ENCODE peak calls at places on chromosomes 6 and 20, in eight cellular contexts. P, V, I, W, G, Y, D and X are unnamed samples.

GRCh38 chr6:40912158-40912946 is 126.7 kb downstream of the UNC5CL start:
- DNase-seq in Y (peak), D (peak), G (peak), P (peak), W (peak), I (no peak), V (peak), X (no peak)

GRCh38 chr20:9532069-9532809 is 17.8 kb downstream of the LAMP5 start:
- DNase-seq in D (no peak), V (no peak), P (no peak), W (no peak), I (no peak), Y (no peak), G (no peak), X (no peak)

GRCh38 chr6:67016921-67017460 is 1310.0 kb upstream of the EYS start:
- DNase-seq in P (no peak), G (no peak), V (no peak), W (no peak), Y (no peak), I (no peak), D (no peak), X (no peak)

GRCh38 chr20:49711331-49711987 is 2.2 kb downstream of the B4GALT5 start:
- DNase-seq in G (no peak), V (no peak), P (no peak), W (no peak), D (no peak), I (no peak), Y (no peak), X (no peak)

GRCh38 chr6:111057074-111057752 is 30.1 kb upstream of the SLC16A10 start:
- DNase-seq in V (no peak), G (peak), W (peak), D (no peak), Y (peak), I (no peak), P (peak), X (no peak)

GRCh38 chr6:41021832-41022231 is 17.2 kb downstream of the UNC5CL start:
- DNase-seq in W (no peak), V (peak), I (no peak), G (no peak), P (no peak), D (no peak), Y (peak), X (no peak)

GRCh38 chr6:41442800-41443501 is 103.2 kb upstream of the FOXP4 start:
- DNase-seq in D (peak), P (peak), V (peak), W (no peak), Y (no peak), G (no peak), I (no peak), X (no peak)

GRCh38 chr6:79601020-79601609 is 30.0 kb upstream of the SH3BGRL2 start:
- DNase-seq in D (no peak), V (no peak), G (no peak), W (peak), Y (peak), I (peak), P (no peak), X (no peak)

GRCh38 chr20:46021361-46022359 is 7.4 kb upstream of the SLC12A5 start:
- DNase-seq in Y (peak), G (peak), P (peak), W (no peak), D (peak), V (peak), I (no peak), X (no peak)

GRCh38 chr6:87094576-87094975 is 330 bp downstream of the CGA start:
- DNase-seq in P (no peak), G (no peak), Y (no peak), I (no peak), W (no peak), D (no peak), V (no peak), X (no peak)

GRCh38 chr6:154370545-154370944 is 13.9 kb upstream of the IPCEF1 start:
- DNase-seq in P (peak), V (peak), Y (no peak), I (no peak), D (no peak), W (no peak), G (peak), X (no peak)

GRCh38 chr6:161038229-161039003 is 46.8 kb downstream of the MAP3K4 start:
- DNase-seq in V (no peak), G (peak), W (peak), Y (peak), I (peak), D (no peak), P (no peak), X (no peak)
- TF ChIP-seq CTCF in V (no peak), G (no peak), W (no peak), Y (no peak), I (peak), D (no peak), P (no peak), X (peak)

GRCh38 chr20:57688864-57689263 is 21.0 kb downstream of the PMEPA1 start:
- DNase-seq in P (no peak), W (no peak), D (no peak), Y (no peak), G (no peak), V (no peak), I (no peak), X (no peak)

GRCh38 chr20:57686931-57687652 is 22.7 kb downstream of the PMEPA1 start:
- DNase-seq in P (no peak), Y (no peak), V (no peak), G (no peak), D (no peak), W (no peak), I (no peak), X (no peak)

GRCh38 chr20:57690525-57690924 is 19.3 kb downstream of the PMEPA1 start:
- DNase-seq in W (no peak), D (no peak), Y (no peak), P (no peak), I (no peak), V (no peak), G (no peak), X (no peak)

GRCh38 chr20:57689745-57690481 is 19.9 kb downstream of the PMEPA1 start:
- DNase-seq in I (no peak), G (no peak), W (no peak), Y (no peak), V (no peak), P (no peak), D (no peak), X (no peak)

DNA sequence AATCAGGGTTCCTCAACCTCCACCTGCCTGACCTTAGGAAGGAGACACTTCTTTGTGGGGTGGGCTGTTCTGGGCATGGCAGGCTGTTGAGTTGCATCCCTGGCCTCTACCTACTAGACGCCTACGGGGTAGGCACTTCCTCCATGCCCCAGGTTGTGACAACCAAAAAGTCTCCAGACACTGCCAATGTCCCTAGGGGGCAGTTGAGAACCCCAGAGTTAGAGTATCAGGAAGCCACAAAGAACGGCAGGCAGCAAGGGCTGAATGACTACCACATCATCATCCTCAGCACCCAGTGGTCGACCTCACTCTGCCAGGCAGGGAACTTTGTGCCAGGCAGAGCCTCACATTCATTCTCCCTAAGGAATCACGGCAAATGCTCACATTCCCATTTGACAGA is 21.5 kb downstream of the PMEPA1 start:
- DNase-seq in V (no peak), W (no peak), Y (no peak), D (no peak), G (no peak), I (no peak), P (no peak), X (no peak)
- TF ChIP-seq CTCF in V (no peak), W (no peak), Y (no peak), D (no peak), G (no peak), I (no peak), P (no peak), X (no peak)

DNA sequence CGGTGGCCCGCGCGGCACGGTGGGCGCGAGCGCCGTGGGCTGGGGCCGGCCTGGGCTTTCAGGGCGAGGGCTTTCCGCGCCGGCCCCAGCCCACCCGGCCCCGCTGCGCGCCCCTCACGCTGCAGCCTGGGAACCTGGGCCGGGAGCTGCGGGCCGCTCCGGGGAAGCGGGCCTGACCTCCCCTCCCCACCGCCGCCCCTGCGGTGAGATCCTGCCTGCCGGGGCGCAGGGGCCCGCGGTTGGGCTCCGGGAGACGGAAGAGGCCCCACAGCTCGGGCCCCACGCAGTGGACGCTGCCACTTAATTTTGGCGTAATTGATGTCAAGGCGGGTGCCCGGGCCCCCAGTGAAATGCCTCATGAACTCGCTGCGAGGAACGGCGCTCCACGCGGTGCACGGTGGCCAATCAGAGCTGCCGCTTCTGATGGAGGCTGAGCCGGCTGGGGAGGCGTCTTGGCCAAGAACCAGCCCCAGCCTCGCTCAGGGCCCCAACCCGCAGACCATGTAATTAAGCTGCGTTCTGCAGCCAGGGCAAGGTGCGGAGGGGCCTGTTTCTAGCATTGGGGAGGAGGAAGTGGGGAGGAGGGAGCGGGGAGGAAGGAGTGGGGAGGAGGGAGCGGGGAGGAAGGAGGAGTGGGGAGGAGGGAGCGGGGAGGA is 96.1 kb upstream of the BHLHE23 start:
- DNase-seq in W (no peak), D (no peak), P (no peak), I (no peak), V (peak), G (peak), Y (peak), X (peak)
- TF ChIP-seq CTCF in W (no peak), D (no peak), P (no peak), I (no peak), V (no peak), G (no peak), Y (no peak), X (no peak)

DNA sequence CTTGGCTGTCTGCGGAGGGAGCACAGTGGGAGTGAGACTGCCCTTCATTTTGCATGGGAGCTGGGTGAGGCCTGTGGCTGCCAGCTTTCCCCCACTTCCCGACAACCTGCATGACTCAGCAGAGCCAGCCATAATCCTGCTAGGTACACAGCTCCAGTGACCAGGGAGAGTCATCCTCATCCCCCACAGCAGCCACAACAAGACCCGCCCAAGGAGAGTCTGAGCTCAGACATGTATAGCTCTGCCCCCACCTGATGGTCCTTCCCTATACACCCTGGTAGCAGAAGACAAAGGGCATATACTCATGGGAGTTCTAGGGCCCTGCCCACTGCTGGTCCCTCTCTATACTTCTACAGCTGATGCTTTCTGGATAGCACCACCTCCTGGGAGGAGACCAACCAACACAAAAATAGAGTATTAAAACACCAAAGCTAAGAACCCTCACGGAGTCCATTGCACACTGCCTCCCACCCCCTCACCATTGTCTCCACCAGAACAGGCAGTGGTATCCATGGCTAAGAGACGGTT is 29.3 kb upstream of the TPD52L1 start:
- DNase-seq in P (no peak), W (no peak), V (no peak), G (no peak), Y (no peak), I (no peak), D (no peak), X (no peak)
- TF ChIP-seq CTCF in P (no peak), W (no peak), V (no peak), G (no peak), Y (no peak), I (no peak), D (no peak), X (no peak)

GRCh38 chr6:142009647-142010046 is 123.1 kb upstream of the GJE1 start:
- DNase-seq in D (no peak), V (no peak), W (no peak), I (no peak), G (no peak), P (no peak), Y (no peak), X (no peak)

GRCh38 chr6:142008776-142009175 is 123.9 kb upstream of the GJE1 start:
- DNase-seq in P (no peak), Y (no peak), V (no peak), W (no peak), D (no peak), G (no peak), I (no peak), X (no peak)

GRCh38 chr6:142005044-142005443 is 127.7 kb upstream of the GJE1 start:
- DNase-seq in I (no peak), D (no peak), W (no peak), V (no peak), P (no peak), G (no peak), Y (no peak), X (no peak)

GRCh38 chr6:142011156-142011555 is 121.6 kb upstream of the GJE1 start:
- DNase-seq in D (no peak), I (no peak), Y (no peak), G (no peak), V (no peak), W (no peak), P (no peak), X (no peak)

DNA sequence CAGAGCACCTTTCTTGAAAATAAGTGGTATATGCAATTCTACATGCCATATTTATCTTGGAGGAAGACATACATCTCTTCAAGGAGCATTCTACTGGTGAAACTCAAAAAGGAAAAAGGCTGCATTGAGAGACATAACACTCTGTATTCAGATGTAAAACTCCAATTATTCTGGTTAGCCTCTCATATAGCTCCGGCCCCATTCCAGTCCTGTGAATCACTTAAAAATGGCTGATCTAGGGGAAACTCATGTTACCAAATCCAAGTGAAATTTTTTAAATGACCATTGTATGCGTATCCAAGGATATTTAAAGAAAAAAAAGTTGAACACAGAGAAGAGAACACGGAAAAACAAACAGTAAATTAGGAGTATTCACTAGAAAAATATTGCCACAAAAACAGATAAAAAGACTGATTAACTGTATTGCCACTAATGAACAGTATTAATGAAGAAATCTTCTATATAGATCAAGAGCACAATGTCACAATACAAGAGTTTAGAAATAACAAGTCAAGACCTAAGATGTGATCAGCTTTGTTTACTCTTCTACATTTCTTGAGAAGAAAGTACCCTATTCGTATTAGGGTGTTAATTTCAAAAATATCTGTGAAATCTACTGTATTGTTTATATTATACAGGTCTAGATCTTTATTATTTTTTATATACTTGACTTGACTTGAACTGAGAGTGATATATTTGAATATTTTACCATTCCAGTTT is 124.5 kb upstream of the GJE1 start:
- DNase-seq in I (no peak), D (no peak), W (no peak), Y (no peak), V (no peak), P (no peak), G (no peak), X (no peak)
- TF ChIP-seq CTCF in I (no peak), D (no peak), W (no peak), Y (no peak), V (no peak), P (no peak), G (no peak), X (no peak)

GRCh38 chr6:161091972-161092701 is 100.6 kb downstream of the MAP3K4 start:
- DNase-seq in V (no peak), Y (no peak), D (no peak), P (no peak), W (no peak), I (no peak), G (no peak), X (no peak)

GRCh38 chr6:161085246-161085645 is 93.7 kb downstream of the MAP3K4 start:
- DNase-seq in G (no peak), W (no peak), P (no peak), Y (no peak), D (no peak), I (no peak), V (no peak), X (no peak)

GRCh38 chr6:161091151-161091550 is 99.6 kb downstream of the MAP3K4 start:
- DNase-seq in Y (no peak), V (no peak), W (no peak), I (no peak), G (no peak), D (no peak), P (no peak), X (no peak)

GRCh38 chr6:161088676-161089328 is 97.2 kb downstream of the MAP3K4 start:
- DNase-seq in P (no peak), G (no peak), W (no peak), D (no peak), Y (no peak), V (no peak), I (no peak), X (no peak)
- TF ChIP-seq CTCF in P (no peak), G (no peak), W (no peak), D (no peak), Y (no peak), V (no peak), I (no peak), X (no peak)

GRCh38 chr6:108531332-108531731 is 29.4 kb upstream of the FOXO3 start:
- DNase-seq in V (no peak), P (no peak), Y (no peak), W (no peak), D (no peak), I (no peak), G (no peak), X (no peak)
- TF ChIP-seq CTCF in V (no peak), P (no peak), Y (no peak), W (no peak), D (peak), I (peak), G (no peak), X (no peak)

DNA sequence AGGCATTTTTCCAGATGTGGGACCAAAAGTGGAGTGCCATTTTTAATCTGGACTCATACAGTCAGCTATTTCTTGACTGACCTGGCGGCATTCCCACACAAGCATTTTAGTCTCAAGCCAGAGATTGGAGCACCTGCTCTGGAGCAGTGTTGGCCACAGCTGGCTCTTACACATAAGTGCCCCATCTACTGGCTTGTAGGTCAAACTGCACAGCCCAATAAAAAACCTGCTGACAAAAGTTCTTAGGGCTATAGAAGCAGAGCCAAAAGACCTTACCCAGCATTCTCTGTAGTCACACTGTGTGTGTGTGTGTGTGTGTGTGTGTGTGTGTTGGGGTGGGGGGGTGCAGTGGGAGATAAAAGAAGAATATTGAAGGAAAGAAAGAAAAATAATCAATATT is 38.6 kb upstream of the SENP6 start:
- DNase-seq in D (peak), G (no peak), I (no peak), V (no peak), P (no peak), Y (peak), W (no peak), X (no peak)
- TF ChIP-seq CTCF in D (peak), G (peak), I (peak), V (no peak), P (peak), Y (no peak), W (peak), X (peak)